ENCODE peak calls at places on chromosomes 4 and X, in seven cellular contexts. T, W, R, G, D, P and K are unnamed samples.
A peak's percentile ranks its signal among the peaks of the same experiment; 100 is the strongest.

GRCh38 chr4:89259435-89260028 is 48.1 kb downstream of the GPRIN3 start:
- DNase-seq in P (no peak), R (no peak), T (no peak), D (no peak), G (no peak), W (no peak), K (no peak)

GRCh38 chr4:139794158-139794954 is 128.7 kb downstream of the MGST2 start:
- DNase-seq in D (peak; percentile 31), G (no peak), P (peak; percentile 94), T (no peak), W (peak; percentile 33), R (no peak), K (peak; percentile 32)

GRCh38 chr4:184746532-184746870 is 12.6 kb upstream of the CENPU start:
- DNase-seq in P (peak; percentile 97), D (peak; percentile 66), T (peak; percentile 96), G (peak; percentile 88), W (peak; percentile 84), R (no peak), K (peak; percentile 77)

GRCh38 chr4:154741877-154742851 is 1.6 kb upstream of the LRAT start:
- DNase-seq in T (no peak), D (no peak), G (no peak), W (peak; percentile 19), R (no peak), P (no peak), K (no peak)

GRCh38 chr4:100348472-100348871 is 158.2 kb upstream of the DDIT4L start:
- DNase-seq in G (no peak), T (no peak), D (no peak), R (no peak), W (peak; percentile 83), P (peak; percentile 22), K (peak; percentile 42)

GRCh38 chrX:84188320-84188834 is 378 bp upstream of the RPS6KA6 start:
- DNase-seq in P (peak; percentile 53), G (peak; percentile 78), D (no peak), R (no peak), T (no peak), W (peak; percentile 60), K (no peak)

GRCh38 chr4:128859887-128860774 is 50.6 kb downstream of the JADE1 start:
- DNase-seq in P (peak; percentile 87), T (no peak), R (no peak), G (no peak), D (no peak), W (peak; percentile 83), K (peak; percentile 39)

GRCh38 chrX:19990225-19990518 is 689 bp downstream of the BCLAF3 start:
- DNase-seq in T (no peak), D (no peak), W (no peak), G (no peak), R (no peak), P (peak; percentile 1), K (no peak)

GRCh38 chrX:42093756-42094155 is 170.4 kb upstream of the CASK start:
- DNase-seq in T (no peak), W (peak; percentile 20), R (peak; percentile 43), D (no peak), G (no peak), P (no peak), K (no peak)

GRCh38 chr4:110484029-110484428 is 8.1 kb downstream of the ENPEP start:
- DNase-seq in R (peak; percentile 63), P (no peak), W (no peak), D (no peak), G (no peak), T (no peak), K (no peak)

GRCh38 chr4:54255881-54256280 is 26.8 kb downstream of the PDGFRA start:
- DNase-seq in R (no peak), G (peak; percentile 72), P (peak; percentile 69), D (no peak), T (no peak), W (peak; percentile 41), K (peak; percentile 29)

GRCh38 chr4:62898115-62898514 is 1511.1 kb downstream of the TECRL start:
- DNase-seq in D (no peak), T (no peak), P (no peak), W (no peak), R (no peak), G (peak; percentile 60), K (no peak)

GRCh38 chrX:153526040-153526439 is 8.6 kb downstream of the ATP2B3 start:
- DNase-seq in R (no peak), D (no peak), W (no peak), T (no peak), G (no peak), P (no peak), K (no peak)

GRCh38 chrX:111467896-111468295 is 43.5 kb upstream of the SERTM2 start:
- DNase-seq in T (peak; percentile 17), R (no peak), D (no peak), P (no peak), W (no peak), G (peak; percentile 64), K (no peak)

GRCh38 chr4:64870558-64870957 is 461.3 kb upstream of the TECRL start:
- DNase-seq in P (no peak), W (no peak), G (no peak), R (no peak), D (no peak), T (no peak), K (no peak)

GRCh38 chr4:123297836-123298235 is 98.8 kb upstream of the SPRY1 start:
- DNase-seq in P (no peak), R (no peak), W (no peak), D (no peak), G (no peak), T (no peak), K (no peak)

GRCh38 chrX:40773809-40774208 is 38.5 kb upstream of the MED14 start:
- DNase-seq in W (peak; percentile 61), T (no peak), G (no peak), R (no peak), D (no peak), P (peak; percentile 29), K (no peak)

GRCh38 chrX:23387826-23388225 is 53.2 kb downstream of the PTCHD1 start:
- DNase-seq in D (no peak), T (no peak), R (no peak), W (no peak), P (no peak), G (no peak), K (no peak)

GRCh38 chr4:41865306-41865980 is 69.8 kb upstream of the TMEM33 start:
- DNase-seq in R (no peak), G (no peak), P (no peak), T (no peak), W (no peak), D (no peak), K (no peak)

GRCh38 chr4:121379276-121379675 is 1.5 kb downstream of the QRFPR start:
- DNase-seq in G (no peak), D (no peak), P (no peak), W (no peak), R (no peak), T (no peak), K (no peak)
- H3K4me3 ChIP-seq in G (no peak overlapping the region), D (no peak overlapping the region), P (no peak overlapping the region), W (no peak overlapping the region), R (no peak overlapping the region), T (no peak overlapping the region), K (no peak overlapping the region)

GRCh38 chrX:77448170-77448569 is 981 bp downstream of the FGF16 start:
- DNase-seq in R (no peak), W (no peak), T (no peak), P (no peak), D (no peak), G (no peak), K (no peak)
- H3K4me3 ChIP-seq in R (no peak overlapping the region), W (no peak overlapping the region), T (no peak overlapping the region), P (no peak overlapping the region), D (no peak overlapping the region), G (no peak overlapping the region), K (no peak overlapping the region)

DNA sequence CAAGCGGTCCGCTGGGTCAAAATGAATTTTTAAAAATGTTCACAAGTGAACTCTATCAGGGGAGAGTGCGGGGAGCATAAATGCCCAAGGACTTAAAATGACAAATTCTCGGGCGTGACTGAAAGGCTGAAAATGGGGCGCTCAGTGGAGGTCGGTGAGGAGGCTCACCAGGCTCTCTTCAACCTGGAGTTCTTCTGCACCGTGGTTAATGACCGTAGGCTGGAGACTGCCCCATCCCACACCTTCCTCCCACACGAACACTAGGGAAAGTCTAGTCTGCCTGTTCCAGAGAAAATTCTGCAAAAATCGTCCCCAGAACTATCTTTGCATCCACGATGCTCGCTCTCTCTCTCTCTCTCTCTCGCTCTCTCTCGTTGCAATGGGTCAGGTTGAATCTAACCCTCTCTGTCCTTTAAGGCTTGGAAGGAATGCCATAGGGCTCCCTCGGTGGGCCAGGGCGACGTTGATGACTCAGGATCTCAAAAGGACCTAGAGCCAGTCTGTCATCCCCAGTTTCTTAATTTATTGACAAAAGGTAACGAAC is 111.5 kb downstream of the DCTD start:
- DNase-seq in D (no peak), R (no peak), P (no peak), T (no peak), G (no peak), W (no peak), K (no peak)
- H3K4me3 ChIP-seq in D (no peak overlapping the region), R (no peak overlapping the region), P (peak overlapping the region; percentile 59), T (no peak overlapping the region), G (no peak overlapping the region), W (no peak overlapping the region), K (no peak overlapping the region)

GRCh38 chr4:25031077-25031606 is 396 bp upstream of the LGI2 start:
- DNase-seq in W (peak; percentile 41), G (peak; percentile 68), D (no peak), T (no peak), R (no peak), P (peak; percentile 6), K (no peak)
- H3K4me3 ChIP-seq in W (peak overlapping the region; percentile 11), G (peak overlapping the region; percentile 63), D (no peak overlapping the region), T (peak overlapping the region; percentile 31), R (no peak overlapping the region), P (peak overlapping the region; percentile 10), K (peak overlapping the region; percentile 29)

DNA sequence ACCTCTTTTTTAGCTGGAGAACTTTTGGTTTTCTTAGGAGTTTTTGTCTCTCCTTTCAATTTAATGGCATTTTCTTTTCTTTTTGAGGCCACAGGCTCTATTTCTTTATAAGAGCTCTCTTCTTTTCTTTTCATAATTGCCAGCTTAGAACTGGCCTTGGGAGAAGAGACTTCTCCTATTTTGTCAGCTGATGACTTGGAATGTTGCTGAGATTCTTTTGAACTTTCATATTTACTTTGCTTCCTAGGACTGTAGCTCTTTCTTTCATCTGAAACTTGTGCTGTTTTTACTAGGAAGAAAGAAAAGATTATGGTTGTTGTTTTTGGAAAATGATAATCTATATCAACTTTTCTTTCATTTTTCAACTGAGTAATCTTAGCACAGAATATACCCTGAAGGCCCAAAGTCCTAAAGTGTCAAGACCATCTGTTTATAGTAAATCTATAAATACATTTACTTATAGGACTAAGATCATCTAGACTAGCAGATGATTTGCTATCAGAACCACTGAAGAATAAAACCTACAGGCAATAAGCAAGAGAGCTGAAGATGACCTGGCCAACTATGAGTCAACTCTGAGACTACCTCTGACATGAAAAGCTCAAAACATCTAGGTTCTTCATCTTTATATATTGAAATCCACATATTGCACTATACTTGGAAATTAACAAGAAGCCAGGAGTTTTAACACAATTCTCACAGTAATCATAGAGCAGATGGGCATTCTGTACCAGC is 45.6 kb downstream of the RFC1 start:
- DNase-seq in W (peak; percentile 60), R (no peak), P (peak; percentile 14), G (no peak), D (no peak), T (no peak), K (no peak)
- H3K4me3 ChIP-seq in W (no peak overlapping the region), R (no peak overlapping the region), P (no peak overlapping the region), G (no peak overlapping the region), D (no peak overlapping the region), T (no peak overlapping the region), K (no peak overlapping the region)

GRCh38 chr4:118835896-118836762 is at the start of gene SEC24D:
- DNase-seq in P (peak; percentile 85), W (peak; percentile 78), R (no peak), T (no peak), D (no peak), G (peak; percentile 95), K (peak; percentile 40)
- H3K4me3 ChIP-seq in P (peak within 1 kb of the TSS; percentile 91), W (peak within 1 kb of the TSS; percentile 98), R (peak within 1 kb of the TSS; percentile 77), T (peak within 1 kb of the TSS; percentile 67), D (peak within 1 kb of the TSS; percentile 93), G (peak within 1 kb of the TSS; percentile 93), K (peak within 1 kb of the TSS; percentile 79)

GRCh38 chrX:137568741-137569469 is 3.0 kb downstream of the ZIC3 start:
- DNase-seq in G (no peak), R (no peak), T (no peak), P (no peak), W (no peak), D (no peak), K (no peak)
- H3K4me3 ChIP-seq in G (no peak overlapping the region), R (no peak overlapping the region), T (peak overlapping the region; percentile 25), P (no peak overlapping the region), W (no peak overlapping the region), D (no peak overlapping the region), K (no peak overlapping the region)